ENCODE peak calls at places on chromosome 12, in four cellular contexts. R, Z, E and Q are unnamed samples. For H3K36me3, the result is how much of the 10 kb centered on the place peaks cover.

GRCh38 chr12:66668311-66668710 is 10.6 kb downstream of the GRIP1 start:
- DNase-seq in R (no peak), Z (no peak), E (no peak), Q (peak)

GRCh38 chr12:29616664-29617409 is 119.4 kb upstream of the OVCH1 start:
- DNase-seq in R (peak), Z (no peak), E (peak), Q (peak)

GRCh38 chr12:21073129-21073528 is 57.9 kb upstream of the SLCO1B1 start:
- DNase-seq in R (no peak), Z (no peak), E (no peak), Q (peak)

GRCh38 chr12:67269632-67270578 is 747 bp downstream of the CAND1 start:
- DNase-seq in R (peak), Z (no peak), E (peak), Q (peak)

GRCh38 chr12:65911321-65911720 is 87.0 kb downstream of the HMGA2 start:
- DNase-seq in R (no peak), Z (no peak), E (peak), Q (no peak)

GRCh38 chr12:98446716-98447115 is 68.7 kb upstream of the TMPO start:
- DNase-seq in R (no peak), Z (no peak), E (no peak), Q (no peak)

GRCh38 chr12:131747276-131747675 is 36.4 kb downstream of the SFSWAP start:
- DNase-seq in R (no peak), Z (no peak), E (no peak), Q (no peak)

GRCh38 chr12:23510484-23510883 is 439.0 kb downstream of the SOX5 start:
- DNase-seq in R (no peak), Z (no peak), E (no peak), Q (no peak)

GRCh38 chr12:120194534-120195395 is at the start of gene GCN1:
- DNase-seq in R (peak), Z (no peak), E (peak), Q (peak)

GRCh38 chr12:93061414-93062099 is 132.5 kb upstream of the EEA1 start:
- DNase-seq in R (no peak), Z (no peak), E (no peak), Q (peak)

GRCh38 chr12:124422570-124423523 is 128.0 kb downstream of the RFLNA start:
- DNase-seq in R (no peak), Z (no peak), E (peak), Q (no peak)

GRCh38 chr12:15130521-15130920 is 90.7 kb downstream of the RERG start:
- DNase-seq in R (no peak), Z (no peak), E (no peak), Q (no peak)

GRCh38 chr12:84361651-84362551 is 550.7 kb downstream of the SLC6A15 start:
- DNase-seq in R (no peak), Z (no peak), E (no peak), Q (no peak)

GRCh38 chr12:50017047-50017446 is 8.2 kb downstream of the RACGAP1 start:
- DNase-seq in R (peak), Z (no peak), E (no peak), Q (no peak)

DNA sequence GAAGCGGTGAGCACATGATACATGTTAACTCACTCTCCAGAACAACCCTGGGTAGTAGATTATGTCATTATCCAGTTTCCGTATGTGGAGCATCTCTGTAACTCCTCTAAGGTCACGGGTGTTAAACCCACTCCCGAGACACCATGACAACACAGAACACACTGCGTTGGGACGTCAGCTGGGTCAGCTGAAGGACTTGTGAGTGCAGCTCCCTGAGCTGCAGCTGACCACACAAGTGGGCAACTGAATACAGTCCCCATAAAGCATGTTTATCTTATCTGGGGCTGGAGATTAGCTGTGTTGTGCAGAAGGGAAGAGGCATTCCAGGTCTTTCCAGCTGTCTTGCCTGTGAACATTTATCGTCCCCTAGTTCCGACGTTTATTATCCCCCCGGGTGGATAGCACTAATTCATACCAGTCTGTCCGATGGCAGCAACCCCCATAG is 211.5 kb downstream of the CHST11 start:
- DNase-seq in R (peak), Z (no peak), E (no peak), Q (peak)
- H3K36me3 ChIP-seq in R (under half), Z (under half), E (under half), Q (under half)

GRCh38 chr12:127640181-127640886 is 626.6 kb upstream of the TMEM132C start:
- DNase-seq in R (no peak), Z (no peak), E (no peak), Q (no peak)

GRCh38 chr12:127632431-127632830 is 634.5 kb upstream of the TMEM132C start:
- DNase-seq in R (no peak), Z (no peak), E (no peak), Q (no peak)

GRCh38 chr12:127636881-127637280 is 630.1 kb upstream of the TMEM132C start:
- DNase-seq in R (no peak), Z (no peak), E (no peak), Q (no peak)

GRCh38 chr12:127635838-127636237 is 631.1 kb upstream of the TMEM132C start:
- DNase-seq in R (no peak), Z (no peak), E (no peak), Q (no peak)
- H3K27ac ChIP-seq in R (no peak), Z (no peak), E (no peak), Q (no peak)

DNA sequence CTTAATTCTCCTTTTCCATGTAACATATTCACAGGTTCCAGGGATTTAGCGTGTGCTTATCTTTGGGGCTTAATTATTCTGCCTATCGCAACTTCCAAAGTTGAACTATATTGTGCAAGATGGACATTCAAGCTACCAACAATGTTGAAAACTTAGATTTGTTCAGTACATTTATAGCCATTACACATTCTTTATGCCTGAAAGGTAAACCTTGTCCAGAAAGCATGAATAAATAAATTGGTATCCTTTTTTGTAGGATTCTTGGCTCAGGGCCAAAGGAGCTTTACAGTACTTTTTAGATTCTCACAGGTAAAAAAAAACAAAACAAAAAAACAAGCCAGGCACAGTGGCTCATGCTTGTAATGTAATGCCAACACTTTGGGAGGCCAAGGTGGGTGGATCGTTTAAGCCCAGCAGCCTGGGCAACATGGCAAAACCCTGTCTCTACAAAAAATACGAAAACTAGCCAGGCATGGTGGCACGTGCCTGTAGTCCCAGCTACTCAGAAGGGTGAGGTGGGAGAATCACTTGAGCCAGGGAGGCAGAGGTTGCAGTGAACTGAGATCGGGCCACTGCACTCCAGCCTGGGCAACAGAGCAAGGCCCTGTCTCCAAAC is 3.2 kb downstream of the C12orf56 start:
- DNase-seq in R (no peak), Z (no peak), E (peak), Q (no peak)
- H3K36me3 ChIP-seq in R (under half), Z (under half), E (under half), Q (under half)

GRCh38 chr12:6369916-6370575 is 5.3 kb downstream of the SCNN1A start:
- DNase-seq in R (no peak), Z (no peak), E (no peak), Q (no peak)

GRCh38 chr12:6368906-6369525 is 6.3 kb downstream of the SCNN1A start:
- DNase-seq in R (no peak), Z (no peak), E (no peak), Q (no peak)

GRCh38 chr12:6367065-6367968 is 8.0 kb downstream of the SCNN1A start:
- DNase-seq in R (no peak), Z (peak), E (peak), Q (no peak)

GRCh38 chr12:6370576-6370935 is 4.8 kb downstream of the SCNN1A start:
- DNase-seq in R (no peak), Z (no peak), E (no peak), Q (no peak)

GRCh38 chr12:6367969-6368892 is 7.1 kb downstream of the SCNN1A start:
- DNase-seq in R (no peak), Z (no peak), E (peak), Q (no peak)
- H3K27ac ChIP-seq in R (no peak), Z (peak), E (peak), Q (no peak)

DNA sequence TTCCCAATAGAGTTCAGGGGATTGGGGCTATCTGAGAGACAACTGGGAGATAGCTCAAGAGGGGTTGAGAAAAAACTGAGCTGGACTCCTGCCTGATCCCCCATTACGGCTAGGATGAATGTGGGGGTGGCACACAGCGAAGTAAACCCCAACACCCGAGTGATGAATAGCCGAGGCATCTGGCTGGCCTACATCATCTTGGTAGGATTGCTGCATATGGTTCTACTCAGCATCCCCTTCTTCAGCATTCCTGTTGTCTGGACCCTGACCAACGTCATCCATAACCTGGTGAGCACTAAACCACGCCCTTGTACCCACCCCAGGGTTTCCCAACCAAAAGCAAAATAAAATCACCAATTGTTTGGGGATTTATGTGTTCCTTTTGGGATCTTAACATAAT is 1.0 kb downstream of the ORMDL2 start:
- DNase-seq in R (no peak), Z (no peak), E (no peak), Q (no peak)
- H3K36me3 ChIP-seq in R (under half), Z (under half), E (under half), Q (under half)